ENCODE peak calls at places on chromosomes 2 and 18, in ten cellular contexts. G is stimulated activated CD4-positive, alpha-beta T cell treated with anti-CD3 and anti-CD28 coated beads, Interleukin-4, amount 100 ng/mL, for 48 hours; D is activated naive CD4-positive, alpha-beta T cell; X is MV-4-11; Z is RCC 7860; U is right cardiac atrium; O is A549; S is thyroid gland; T is CD4-positive, alpha-beta T cell; F is HCT116. C is an unnamed sample.

GRCh38 chr2:140808816-140809215 is 1322.0 kb downstream of the LRP1B start:
- DNase-seq in G (no peak), D (no peak), X (no peak), Z (peak; percentile 14), U (no peak), O (no peak), S (no peak), T (no peak), F (peak; percentile 31), C (no peak)

GRCh38 chr2:10473121-10473756 is 25.1 kb upstream of the ODC1 start:
- DNase-seq in G (no peak), D (no peak), X (no peak), Z (no peak), U (no peak), O (no peak), S (no peak), T (no peak), F (no peak), C (no peak)

GRCh38 chr2:189594305-189594704 is 13.7 kb upstream of the SLC40A1 start:
- DNase-seq in G (no peak), D (no peak), X (no peak), Z (no peak), U (no peak), O (no peak), S (no peak), T (no peak), F (no peak), C (no peak)

GRCh38 chr2:130241041-130241707 is 42.9 kb upstream of the TUBA3E start:
- DNase-seq in G (no peak), D (no peak), X (no peak), Z (peak; percentile 96), U (no peak), O (peak; percentile 80), S (no peak), T (no peak), F (peak; percentile 96), C (no peak)

GRCh38 chr2:217412721-217413120 is 552.9 kb upstream of the TNP1 start:
- DNase-seq in G (no peak), D (no peak), X (no peak), Z (no peak), U (peak; percentile 60), O (no peak), S (no peak), T (no peak), F (no peak), C (no peak)

GRCh38 chr18:58201728-58202405 is 157.8 kb downstream of the NEDD4L start:
- DNase-seq in G (no peak), D (no peak), X (no peak), Z (no peak), U (no peak), O (no peak), S (no peak), T (no peak), F (no peak), C (no peak)

GRCh38 chr18:58364867-58365533 is 263.9 kb downstream of the ALPK2 start:
- DNase-seq in G (no peak), D (no peak), X (no peak), Z (peak; percentile 79), U (no peak), O (no peak), S (no peak), T (no peak), F (no peak), C (peak; percentile 78)

GRCh38 chr2:71801969-71802368 is 345.7 kb downstream of the CYP26B1 start:
- DNase-seq in G (no peak), D (no peak), X (peak; percentile 6), Z (peak; percentile 19), U (peak; percentile 90), O (peak; percentile 44), S (peak; percentile 19), T (no peak), F (peak; percentile 27), C (peak; percentile 77)

GRCh38 chr18:37258131-37258530 is 307.5 kb downstream of the CELF4 start:
- DNase-seq in G (no peak), D (no peak), X (no peak), Z (no peak), U (no peak), O (no peak), S (no peak), T (no peak), F (no peak), C (no peak)

GRCh38 chr2:176106636-176107539 is at the start of gene HOXD11:
- DNase-seq in G (no peak), D (no peak), X (no peak), Z (peak; percentile 61), U (no peak), O (peak; percentile 31), S (peak; percentile 35), T (no peak), F (no peak), C (no peak)

GRCh38 chr2:134621939-134622705 is 96.7 kb downstream of the TMEM163 start:
- DNase-seq in G (no peak), D (no peak), X (peak; percentile 66), Z (no peak), U (no peak), O (no peak), S (no peak), T (no peak), F (no peak), C (peak; percentile 11)

GRCh38 chr18:832085-832681 is 20.1 kb upstream of the YES1 start:
- DNase-seq in G (no peak), D (no peak), X (no peak), Z (no peak), U (peak; percentile 62), O (no peak), S (peak; percentile 14), T (no peak), F (peak; percentile 29), C (no peak)